ENCODE peak calls at places on chromosomes 3 and 15, in five cellular contexts. B is AG09319; M is MCF 10A; J is stimulated activated CD4-positive, alpha-beta T cell treated with anti-CD3 and anti-CD28 coated beads, Interleukin-15, amount 100 ng/mL, for 1 hour; P is stomach. Y is an unnamed sample.
A peak's percentile ranks its signal among the peaks of the same experiment; 100 is the strongest.

GRCh38 chr3:39361252-39361927 is 21.8 kb upstream of the SLC25A38 start:
- DNase-seq in B (no peak), M (no peak), J (peak; percentile 5), P (no peak), Y (no peak)

GRCh38 chr3:15327941-15328340 is 4.4 kb downstream of the SH3BP5 start:
- DNase-seq in B (peak; percentile 47), M (no peak), J (no peak), P (no peak), Y (no peak)

GRCh38 chr3:194870394-194871110 is 184.9 kb downstream of the FAM43A start:
- DNase-seq in B (no peak), M (peak; percentile 94), J (no peak), P (no peak), Y (no peak)

GRCh38 chr3:14788644-14789043 is 30.1 kb upstream of the FGD5 start:
- DNase-seq in B (no peak), M (no peak), J (no peak), P (no peak), Y (peak; percentile 35)

GRCh38 chr15:57509121-57509520 is 82.6 kb upstream of the MYZAP start:
- DNase-seq in B (no peak), M (no peak), J (no peak), P (no peak), Y (no peak)

GRCh38 chr3:141426404-141427034 is 58.2 kb downstream of the ZBTB38 start:
- DNase-seq in B (no peak), M (peak; percentile 36), J (no peak), P (peak; percentile 88), Y (no peak)

GRCh38 chr3:27721717-27722564 is at the start of gene EOMES:
- DNase-seq in B (no peak), M (peak; percentile 70), J (peak; percentile 36), P (peak; percentile 47), Y (no peak)

GRCh38 chr3:102190340-102190723 is 244.5 kb upstream of the ZPLD1 start:
- DNase-seq in B (no peak), M (no peak), J (no peak), P (peak; percentile 31), Y (no peak)

GRCh38 chr15:59266015-59266414 is 59.4 kb downstream of the LDHAL6B start:
- DNase-seq in B (no peak), M (peak; percentile 82), J (no peak), P (no peak), Y (no peak)

GRCh38 chr3:184459355-184459754 is 79.5 kb downstream of the CHRD start:
- DNase-seq in B (no peak), M (no peak), J (no peak), P (peak; percentile 9), Y (no peak)

GRCh38 chr3:16085410-16085809 is 89.1 kb upstream of the GALNT15 start:
- DNase-seq in B (no peak), M (no peak), J (no peak), P (no peak), Y (no peak)

GRCh38 chr3:100761951-100762350 is 52.7 kb downstream of the TFG start:
- DNase-seq in B (no peak), M (no peak), J (no peak), P (no peak), Y (no peak)

GRCh38 chr3:16427309-16427965 is 86.1 kb downstream of the RFTN1 start:
- DNase-seq in B (peak; percentile 87), M (peak; percentile 76), J (no peak), P (no peak), Y (no peak)

GRCh38 chr15:88512606-88513005 is 33.9 kb downstream of the DET1 start:
- DNase-seq in B (no peak), M (no peak), J (no peak), P (no peak), Y (no peak)

GRCh38 chr3:7075120-7075519 is 214.2 kb downstream of the GRM7 start:
- DNase-seq in B (no peak), M (no peak), J (no peak), P (no peak), Y (no peak)

GRCh38 chr3:132210476-132211346 is 106.5 kb upstream of the ACP3 start:
- DNase-seq in B (no peak), M (peak; percentile 54), J (no peak), P (peak; percentile 63), Y (no peak)

GRCh38 chr15:42063122-42063848 is 31.1 kb downstream of the PLA2G4D start:
- DNase-seq in B (no peak), M (no peak), J (no peak), P (no peak), Y (no peak)